ENCODE peak calls at places on chromosomes 16 and 17, in four cellular contexts. One of them, this sample, is unnamed.
A peak's percentile ranks its signal among the peaks of the same experiment; 100 is the strongest.

GRCh38 chr16:21158208-21159110 is at the start of gene LDAF1:
- DNase-seq in fibroblast of mammary gland: peak; percentile 66
- DNase-seq in tibial nerve: peak; percentile 61
- DNase-seq in B cell: peak; percentile 71
- DNase-seq in this sample: peak; percentile 93

GRCh38 chr16:22624759-22625533 is 114.3 kb downstream of the NPIPB5 start:
- DNase-seq in tibial nerve: no peak
- DNase-seq in B cell: no peak
- DNase-seq in fibroblast of mammary gland: no peak
- DNase-seq in this sample: no peak

GRCh38 chr17:74437702-74438101 is 5.8 kb downstream of the GPRC5C start:
- DNase-seq in tibial nerve: no peak
- DNase-seq in fibroblast of mammary gland: peak; percentile 25
- DNase-seq in B cell: no peak
- DNase-seq in this sample: no peak

GRCh38 chr17:72282439-72283029 is 161.7 kb downstream of the SOX9 start:
- DNase-seq in tibial nerve: no peak
- DNase-seq in B cell: no peak
- DNase-seq in fibroblast of mammary gland: no peak
- DNase-seq in this sample: no peak

GRCh38 chr17:61414141-61414935 is 14.7 kb downstream of the TBX2 start:
- DNase-seq in fibroblast of mammary gland: no peak
- DNase-seq in B cell: no peak
- DNase-seq in tibial nerve: no peak
- DNase-seq in this sample: no peak

GRCh38 chr16:1997591-1998359 is 8.0 kb downstream of the SYNGR3 start:
- DNase-seq in fibroblast of mammary gland: peak; percentile 27
- DNase-seq in tibial nerve: no peak
- DNase-seq in B cell: no peak
- DNase-seq in this sample: no peak

GRCh38 chr17:15038656-15039055 is 226.5 kb downstream of the PMP22 start:
- DNase-seq in fibroblast of mammary gland: peak; percentile 80
- DNase-seq in B cell: no peak
- DNase-seq in tibial nerve: no peak
- DNase-seq in this sample: no peak

GRCh38 chr16:3725291-3725690 is 8.0 kb upstream of the TRAP1 start:
- DNase-seq in B cell: no peak
- DNase-seq in fibroblast of mammary gland: no peak
- DNase-seq in tibial nerve: no peak
- DNase-seq in this sample: no peak

GRCh38 chr16:49596699-49597291 is 223.2 kb downstream of the C16orf78 start:
- DNase-seq in tibial nerve: no peak
- DNase-seq in fibroblast of mammary gland: no peak
- DNase-seq in B cell: no peak
- DNase-seq in this sample: no peak

GRCh38 chr17:62163847-62164246 is 98.8 kb upstream of the MED13 start:
- DNase-seq in B cell: no peak
- DNase-seq in fibroblast of mammary gland: no peak
- DNase-seq in tibial nerve: no peak
- DNase-seq in this sample: no peak

GRCh38 chr16:86344586-86344871 is 165.8 kb upstream of the FOXF1 start:
- DNase-seq in tibial nerve: no peak
- DNase-seq in fibroblast of mammary gland: no peak
- DNase-seq in B cell: no peak
- DNase-seq in this sample: no peak

GRCh38 chr17:74371653-74372147 is 4.4 kb downstream of the GPR142 start:
- DNase-seq in fibroblast of mammary gland: no peak
- DNase-seq in B cell: no peak
- DNase-seq in tibial nerve: no peak
- DNase-seq in this sample: no peak

GRCh38 chr16:54437921-54438320 is 151.3 kb upstream of the IRX3 start:
- DNase-seq in fibroblast of mammary gland: no peak
- DNase-seq in tibial nerve: no peak
- DNase-seq in B cell: no peak
- DNase-seq in this sample: no peak

GRCh38 chr16:54437361-54437760 is 150.8 kb upstream of the IRX3 start:
- DNase-seq in tibial nerve: no peak
- DNase-seq in fibroblast of mammary gland: no peak
- DNase-seq in B cell: no peak
- DNase-seq in this sample: no peak

GRCh38 chr16:54436342-54436741 is 149.8 kb upstream of the IRX3 start:
- DNase-seq in fibroblast of mammary gland: no peak
- DNase-seq in B cell: no peak
- DNase-seq in tibial nerve: no peak
- DNase-seq in this sample: no peak

GRCh38 chr16:54434859-54435258 is 148.3 kb upstream of the IRX3 start:
- DNase-seq in B cell: no peak
- DNase-seq in tibial nerve: no peak
- DNase-seq in fibroblast of mammary gland: no peak
- DNase-seq in this sample: no peak

GRCh38 chr16:54438469-54438868 is 151.9 kb upstream of the IRX3 start:
- DNase-seq in tibial nerve: no peak
- DNase-seq in B cell: no peak
- DNase-seq in fibroblast of mammary gland: no peak
- DNase-seq in this sample: no peak
- TF ChIP-seq CTCF in tibial nerve: no peak
- TF ChIP-seq CTCF in B cell: no peak
- TF ChIP-seq CTCF in fibroblast of mammary gland: no peak
- TF ChIP-seq CTCF in this sample: no peak

GRCh38 chr17:41532947-41533570 is 5.0 kb upstream of the KRT19 start:
- DNase-seq in B cell: no peak
- DNase-seq in fibroblast of mammary gland: no peak
- DNase-seq in tibial nerve: no peak
- DNase-seq in this sample: no peak

GRCh38 chr17:41535764-41536481 is 7.8 kb upstream of the KRT19 start:
- DNase-seq in B cell: no peak
- DNase-seq in fibroblast of mammary gland: no peak
- DNase-seq in tibial nerve: no peak
- DNase-seq in this sample: no peak

GRCh38 chr17:41533613-41534012 is 5.5 kb upstream of the KRT19 start:
- DNase-seq in fibroblast of mammary gland: no peak
- DNase-seq in tibial nerve: no peak
- DNase-seq in B cell: no peak
- DNase-seq in this sample: no peak

GRCh38 chr17:41536741-41537613 is 8.9 kb upstream of the KRT19 start:
- DNase-seq in fibroblast of mammary gland: no peak
- DNase-seq in B cell: no peak
- DNase-seq in tibial nerve: no peak
- DNase-seq in this sample: no peak

GRCh38 chr17:41534899-41535546 is 6.9 kb upstream of the KRT19 start:
- DNase-seq in tibial nerve: no peak
- DNase-seq in B cell: no peak
- DNase-seq in fibroblast of mammary gland: no peak
- DNase-seq in this sample: no peak
- TF ChIP-seq CTCF in tibial nerve: no peak
- TF ChIP-seq CTCF in B cell: no peak
- TF ChIP-seq CTCF in fibroblast of mammary gland: no peak
- TF ChIP-seq CTCF in this sample: no peak

DNA sequence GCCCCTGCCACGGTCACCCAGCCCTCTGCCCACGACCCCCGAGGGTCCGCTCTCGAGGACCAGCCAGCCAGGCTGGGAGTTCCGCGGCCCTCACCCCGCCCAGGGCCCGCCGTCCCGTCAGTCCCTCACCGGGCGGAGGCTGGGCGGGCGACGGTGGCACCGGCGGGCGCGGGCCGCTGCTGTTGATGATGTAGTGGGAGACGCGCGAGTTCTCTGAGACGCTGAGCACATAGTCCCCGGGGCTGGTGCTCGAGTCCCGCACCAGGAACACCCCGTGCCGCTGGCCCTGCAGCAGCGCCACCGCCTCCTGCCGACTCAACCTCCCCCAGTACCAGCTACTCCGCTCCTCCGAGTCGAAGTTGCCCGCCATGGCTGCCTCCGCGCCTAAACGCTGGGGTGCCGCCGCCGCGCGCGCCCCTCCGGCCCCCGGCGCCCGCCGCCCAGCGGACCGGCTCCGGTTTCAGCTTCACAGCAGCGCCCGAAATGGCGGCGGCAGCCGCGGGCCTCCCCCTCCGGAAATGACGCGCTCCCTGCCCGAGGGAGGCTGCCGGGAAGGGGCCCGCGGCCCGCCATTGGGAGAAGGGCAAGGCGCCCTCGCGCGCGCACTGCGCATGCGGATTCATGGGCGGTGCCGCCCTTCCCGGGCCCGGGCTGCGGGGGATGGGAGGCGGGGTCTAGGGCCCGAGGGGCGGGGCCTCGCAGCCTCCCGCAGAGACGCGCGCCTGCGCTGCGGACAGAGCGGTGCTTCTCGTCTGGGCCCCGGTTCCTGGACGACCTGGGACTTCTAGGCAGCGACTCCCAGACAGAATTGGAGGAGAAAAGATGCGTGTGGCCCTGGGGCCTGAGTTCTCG is at the start of gene CRK:
- DNase-seq in tibial nerve: peak; percentile 87
- DNase-seq in B cell: peak; percentile 98
- DNase-seq in fibroblast of mammary gland: peak; percentile 92
- DNase-seq in this sample: peak; percentile 100
- TF ChIP-seq CTCF in tibial nerve: no peak
- TF ChIP-seq CTCF in B cell: peak; percentile 7
- TF ChIP-seq CTCF in fibroblast of mammary gland: no peak
- TF ChIP-seq CTCF in this sample: no peak

GRCh38 chr17:75764711-75765421 is at the start of gene GALK1:
- DNase-seq in tibial nerve: peak; percentile 61
- DNase-seq in fibroblast of mammary gland: peak; percentile 60
- DNase-seq in B cell: peak; percentile 81
- DNase-seq in this sample: peak; percentile 89
- TF ChIP-seq CTCF in tibial nerve: peak; percentile 68
- TF ChIP-seq CTCF in fibroblast of mammary gland: peak; percentile 52
- TF ChIP-seq CTCF in B cell: peak; percentile 78
- TF ChIP-seq CTCF in this sample: peak; percentile 88

GRCh38 chr17:78416311-78416711 is 37.9 kb downstream of the PGS1 start:
- DNase-seq in B cell: no peak
- DNase-seq in fibroblast of mammary gland: no peak
- DNase-seq in tibial nerve: no peak
- DNase-seq in this sample: no peak

GRCh38 chr17:78415821-78416301 is 37.4 kb downstream of the PGS1 start:
- DNase-seq in tibial nerve: no peak
- DNase-seq in fibroblast of mammary gland: no peak
- DNase-seq in B cell: no peak
- DNase-seq in this sample: no peak

GRCh38 chr17:78412403-78412802 is 34.0 kb downstream of the PGS1 start:
- DNase-seq in fibroblast of mammary gland: peak; percentile 49
- DNase-seq in tibial nerve: no peak
- DNase-seq in B cell: no peak
- DNase-seq in this sample: no peak

GRCh38 chr17:78416791-78417530 is 38.5 kb downstream of the PGS1 start:
- DNase-seq in B cell: no peak
- DNase-seq in fibroblast of mammary gland: peak; percentile 33
- DNase-seq in tibial nerve: peak; percentile 41
- DNase-seq in this sample: no peak

DNA sequence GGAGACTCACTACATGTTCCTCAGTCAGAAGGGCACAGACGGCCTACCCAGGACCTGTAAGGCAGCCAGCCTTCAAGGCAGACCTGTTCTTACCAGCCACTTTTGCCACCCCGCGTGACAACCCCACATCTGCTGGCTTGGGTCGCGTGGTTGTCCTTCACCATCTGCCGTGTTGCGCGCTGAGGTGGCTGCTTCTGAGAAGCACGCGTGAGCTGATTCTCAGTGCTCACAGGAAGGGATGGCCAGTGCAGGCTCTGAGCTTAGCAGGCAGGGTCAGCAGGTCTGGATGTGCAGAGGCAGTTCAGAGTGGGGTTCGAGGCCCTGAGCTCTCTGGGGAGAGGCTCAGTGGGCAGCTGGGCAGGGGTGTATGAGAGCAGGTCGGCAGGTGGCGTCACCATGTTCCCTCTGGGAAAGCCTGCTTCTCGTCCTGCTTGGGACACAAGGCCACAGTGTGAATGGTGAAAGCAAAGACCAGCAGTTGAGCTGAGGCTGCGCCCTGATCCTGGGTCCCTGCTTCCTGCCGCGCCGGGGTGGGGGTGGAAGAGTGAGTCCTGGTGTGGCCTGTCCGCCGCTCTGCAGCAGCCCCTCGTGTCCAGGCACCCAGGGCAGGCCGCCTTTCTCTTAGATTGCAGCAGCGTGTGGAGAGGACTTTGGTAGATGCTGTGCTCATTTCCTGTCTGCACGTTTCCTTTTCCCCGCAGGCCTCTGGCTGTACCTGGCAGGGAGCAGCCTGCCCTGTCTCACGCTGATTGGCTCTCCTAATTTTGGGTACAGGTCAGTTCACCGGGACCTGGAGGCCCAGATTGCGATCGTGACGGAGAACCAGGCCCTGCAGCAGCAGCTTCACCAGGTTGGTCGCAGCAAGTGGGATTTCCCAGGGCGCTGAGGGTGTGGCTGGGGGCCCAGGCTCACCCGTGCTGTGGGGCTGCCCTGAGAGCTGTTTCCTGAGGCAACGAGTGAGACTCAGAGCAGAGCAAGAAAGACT is 36.0 kb downstream of the PGS1 start:
- DNase-seq in fibroblast of mammary gland: no peak
- DNase-seq in B cell: no peak
- DNase-seq in tibial nerve: no peak
- DNase-seq in this sample: no peak
- TF ChIP-seq CTCF in fibroblast of mammary gland: no peak
- TF ChIP-seq CTCF in B cell: no peak
- TF ChIP-seq CTCF in tibial nerve: no peak
- TF ChIP-seq CTCF in this sample: no peak

DNA sequence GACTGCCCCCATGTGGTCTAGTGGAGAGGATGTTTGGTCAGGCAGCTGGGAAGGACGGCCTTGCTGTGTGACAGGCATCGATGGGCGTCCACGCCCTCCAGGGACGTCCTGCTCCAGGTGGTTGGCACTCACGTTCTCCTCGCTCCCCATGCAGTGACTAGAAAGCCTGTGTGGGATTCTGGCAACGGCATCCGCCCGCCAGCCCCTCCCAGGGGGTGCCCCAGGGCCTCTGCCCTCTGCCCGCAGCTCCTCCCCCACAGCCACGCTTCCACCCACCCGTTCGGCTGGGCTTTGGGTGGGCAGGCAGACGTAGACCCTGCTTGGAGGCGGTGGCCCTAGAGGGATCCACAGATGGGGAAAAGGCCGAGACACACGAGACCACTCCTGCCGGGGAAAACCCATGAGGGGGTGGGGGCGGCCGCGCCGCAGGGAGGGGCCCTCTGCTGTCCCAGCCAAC is 4.7 kb upstream of the IL17C start:
- DNase-seq in B cell: no peak
- DNase-seq in fibroblast of mammary gland: peak; percentile 36
- DNase-seq in tibial nerve: no peak
- DNase-seq in this sample: peak; percentile 82
- TF ChIP-seq CTCF in B cell: no peak
- TF ChIP-seq CTCF in fibroblast of mammary gland: peak; percentile 27
- TF ChIP-seq CTCF in tibial nerve: no peak
- TF ChIP-seq CTCF in this sample: peak; percentile 67

GRCh38 chr17:44913676-44914075 is 1.6 kb downstream of the GFAP start:
- DNase-seq in fibroblast of mammary gland: no peak
- DNase-seq in B cell: no peak
- DNase-seq in tibial nerve: no peak
- DNase-seq in this sample: no peak

GRCh38 chr17:44909681-44910144 is 5.6 kb downstream of the GFAP start:
- DNase-seq in tibial nerve: no peak
- DNase-seq in fibroblast of mammary gland: peak; percentile 44
- DNase-seq in B cell: no peak
- DNase-seq in this sample: no peak

GRCh38 chr17:44910231-44911106 is 4.8 kb downstream of the GFAP start:
- DNase-seq in B cell: no peak
- DNase-seq in tibial nerve: no peak
- DNase-seq in fibroblast of mammary gland: no peak
- DNase-seq in this sample: no peak

GRCh38 chr17:44912763-44913544 is 2.3 kb downstream of the GFAP start:
- DNase-seq in fibroblast of mammary gland: no peak
- DNase-seq in tibial nerve: no peak
- DNase-seq in B cell: no peak
- DNase-seq in this sample: peak; percentile 17

GRCh38 chr17:44911133-44912001 is 3.9 kb downstream of the GFAP start:
- DNase-seq in tibial nerve: peak; percentile 19
- DNase-seq in fibroblast of mammary gland: peak; percentile 49
- DNase-seq in B cell: peak; percentile 59
- DNase-seq in this sample: peak; percentile 64
- TF ChIP-seq CTCF in tibial nerve: peak; percentile 53
- TF ChIP-seq CTCF in fibroblast of mammary gland: peak; percentile 49
- TF ChIP-seq CTCF in B cell: peak; percentile 19
- TF ChIP-seq CTCF in this sample: peak; percentile 70